ENCODE peak calls at places on chromosomes 4 and X, in four cellular contexts. I is H1, Y is K562, W is GM12878. F is an unnamed sample.
A peak's percentile ranks its signal among the peaks of the same experiment; 100 is the strongest.

GRCh38 chrX:69424161-69424560 is 80.0 kb upstream of the NALF2 start:
- DNase-seq in I (no peak), Y (peak; percentile 10), W (no peak), F (peak; percentile 4)

GRCh38 chr4:41256131-41256739 is 493 bp upstream of the UCHL1 start:
- DNase-seq in I (no peak), Y (no peak), W (no peak), F (no peak)

GRCh38 chr4:74426101-74426500 is 18.8 kb upstream of the AREG start:
- DNase-seq in I (no peak), Y (no peak), W (no peak), F (no peak)

GRCh38 chr4:11368701-11369115 is 60.0 kb downstream of the HS3ST1 start:
- DNase-seq in I (no peak), Y (no peak), W (no peak), F (no peak)

GRCh38 chr4:169941141-169941540 is 85.1 kb downstream of the MFAP3L start:
- DNase-seq in I (no peak), Y (no peak), W (no peak), F (no peak)

GRCh38 chr4:112520598-112521122 is 4.7 kb upstream of the NEUROG2 start:
- DNase-seq in I (no peak), Y (no peak), W (no peak), F (no peak)

GRCh38 chr4:54986095-54986846 is 139.1 kb downstream of the KDR start:
- DNase-seq in I (no peak), Y (no peak), W (no peak), F (no peak)

GRCh38 chrX:136768469-136769084 is 12.2 kb downstream of the ARHGEF6 start:
- DNase-seq in I (peak; percentile 15), Y (peak; percentile 54), W (no peak), F (no peak)

GRCh38 chr4:84804126-84804525 is 162.4 kb downstream of the WDFY3 start:
- DNase-seq in I (no peak), Y (no peak), W (no peak), F (no peak)

GRCh38 chrX:153946910-153947769 is 2.7 kb upstream of the RENBP start:
- DNase-seq in I (no peak), Y (peak; percentile 64), W (no peak), F (peak; percentile 75)

GRCh38 chr4:40826821-40827220 is 77.1 kb downstream of the NSUN7 start:
- DNase-seq in I (no peak), Y (no peak), W (no peak), F (no peak)

GRCh38 chrX:39894626-39895025 is 203.1 kb downstream of the BCOR start:
- DNase-seq in I (no peak), Y (no peak), W (no peak), F (no peak)

GRCh38 chr4:154939851-154940250 is 158.8 kb downstream of the RBM46 start:
- DNase-seq in I (no peak), Y (no peak), W (no peak), F (no peak)

GRCh38 chrX:130098202-130098552 is 12.1 kb downstream of the ELF4 start:
- DNase-seq in I (no peak), Y (no peak), W (no peak), F (no peak)

GRCh38 chrX:35115205-35115604 is 172.6 kb downstream of the FAM47B start:
- DNase-seq in I (no peak), Y (no peak), W (no peak), F (no peak)

GRCh38 chr4:167234388-167234881 is at the start of gene SPOCK3:
- DNase-seq in I (peak; percentile 17), Y (no peak), W (no peak), F (no peak)

GRCh38 chrX:136258951-136259350 is 7.8 kb upstream of the MAP7D3 start:
- DNase-seq in I (no peak), Y (no peak), W (no peak), F (no peak)

GRCh38 chr4:97013309-97014106 is 1129.8 kb downstream of the STPG2 start:
- DNase-seq in I (no peak), Y (no peak), W (no peak), F (no peak)

GRCh38 chr4:5045099-5045498 is 6.2 kb upstream of the STK32B start:
- DNase-seq in I (no peak), Y (no peak), W (no peak), F (no peak)
- TF ChIP-seq BRCA1 in I (no peak), Y (no peak), W (no peak), F (no peak)

GRCh38 chrX:8632949-8633348 is 99.0 kb downstream of the ANOS1 start:
- DNase-seq in I (no peak), Y (no peak), W (no peak), F (no peak)
- TF ChIP-seq HDAC6 in I (no peak), Y (no peak), W (no peak), F (no peak)

GRCh38 chrX:150364347-150365050 is 1.4 kb downstream of the MAMLD1 start:
- DNase-seq in I (no peak), Y (no peak), W (no peak), F (no peak)

GRCh38 chrX:150361777-150362351 is 1.3 kb upstream of the MAMLD1 start:
- DNase-seq in I (no peak), Y (no peak), W (no peak), F (no peak)

GRCh38 chrX:150362599-150363481 is at the start of gene MAMLD1:
- DNase-seq in I (no peak), Y (peak; percentile 43), W (no peak), F (no peak)

GRCh38 chrX:150365051-150365952 is 2.2 kb downstream of the MAMLD1 start:
- DNase-seq in I (no peak), Y (peak; percentile 47), W (no peak), F (no peak)

DNA sequence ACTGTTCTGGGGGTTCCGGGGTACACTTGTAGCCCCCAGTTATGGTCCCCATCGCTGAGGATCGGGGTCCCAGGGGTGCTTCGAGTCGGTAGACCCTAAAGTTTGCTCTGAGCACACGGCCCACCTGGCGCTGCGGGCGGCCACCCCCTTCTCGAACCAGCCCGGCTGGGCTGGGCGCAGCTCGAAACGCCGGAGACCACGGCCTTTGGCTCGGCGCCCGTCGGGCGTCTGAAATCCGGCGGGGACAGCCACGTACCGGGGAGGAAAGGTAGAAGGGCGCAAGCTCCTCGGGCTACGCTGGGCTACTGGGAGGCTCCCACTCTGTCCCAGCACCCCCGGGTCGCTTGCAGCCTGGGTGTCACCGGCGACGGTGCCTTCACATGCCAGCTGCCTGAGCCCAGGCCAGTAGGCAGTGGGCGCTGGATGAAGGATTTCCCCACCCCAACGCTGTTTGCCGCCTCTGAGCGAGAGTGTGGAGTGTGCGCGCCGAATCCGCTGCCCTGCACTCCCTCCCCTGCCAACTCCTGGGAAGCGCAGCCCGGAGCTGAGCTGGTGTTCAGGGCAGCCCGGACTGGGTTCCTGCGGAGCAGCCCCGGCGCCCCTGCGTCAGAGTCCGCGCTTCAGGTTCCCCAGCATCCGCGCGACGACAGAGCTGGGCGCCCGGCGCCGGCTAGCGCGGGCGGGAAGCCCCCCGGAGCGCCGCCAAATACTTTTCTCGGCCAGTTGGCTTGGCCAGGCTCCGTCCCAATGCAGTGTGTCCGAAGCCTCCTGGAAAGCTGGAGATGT is 637 bp downstream of the MAMLD1 start:
- DNase-seq in I (no peak), Y (no peak), W (no peak), F (no peak)
- TF ChIP-seq TAF1 in I (no peak), Y (no peak), W (no peak), F (no peak)

GRCh38 chr4:7970031-7970946 is 30.6 kb upstream of the AFAP1 start:
- DNase-seq in I (no peak), Y (no peak), W (no peak), F (peak; percentile 76)
- TF ChIP-seq BRCA1 in I (no peak), Y (no peak), W (no peak), F (no peak)

GRCh38 chr4:23956601-23957364 is 66.9 kb upstream of the PPARGC1A start:
- DNase-seq in I (no peak), Y (no peak), W (no peak), F (no peak)
- TF ChIP-seq HDAC6 in I (no peak), Y (no peak), W (no peak), F (no peak)

GRCh38 chr4:175373031-175373430 is 439.0 kb downstream of the GPM6A start:
- DNase-seq in I (no peak), Y (no peak), W (no peak), F (no peak)
- TF ChIP-seq TAF1 in I (no peak), Y (no peak), W (no peak), F (no peak)

DNA sequence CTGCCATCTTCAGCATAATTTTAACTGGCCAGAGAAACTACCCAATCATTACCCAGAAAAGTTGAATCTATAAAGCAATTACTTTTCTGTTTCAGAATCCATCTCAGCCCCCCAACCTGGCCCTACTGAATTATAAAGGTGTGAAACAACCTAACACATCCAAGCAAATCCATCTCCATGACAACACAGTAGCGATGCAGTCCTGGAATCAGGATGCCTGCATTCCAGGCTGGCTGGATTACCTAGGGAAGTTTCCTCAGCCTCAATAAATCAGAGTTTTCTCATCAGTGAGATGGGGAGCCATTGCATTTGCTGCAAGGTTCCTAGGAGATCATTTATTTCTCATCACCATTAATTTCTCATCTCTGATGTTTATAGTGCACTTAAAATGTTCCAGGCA is 46.0 kb downstream of the LNX1 start:
- DNase-seq in I (no peak), Y (no peak), W (no peak), F (no peak)
- TF ChIP-seq BRCA1 in I (no peak), Y (no peak), W (no peak), F (no peak)

GRCh38 chr4:120520761-120521160 is 401.8 kb downstream of the PRDM5 start:
- DNase-seq in I (no peak), Y (no peak), W (no peak), F (no peak)

DNA sequence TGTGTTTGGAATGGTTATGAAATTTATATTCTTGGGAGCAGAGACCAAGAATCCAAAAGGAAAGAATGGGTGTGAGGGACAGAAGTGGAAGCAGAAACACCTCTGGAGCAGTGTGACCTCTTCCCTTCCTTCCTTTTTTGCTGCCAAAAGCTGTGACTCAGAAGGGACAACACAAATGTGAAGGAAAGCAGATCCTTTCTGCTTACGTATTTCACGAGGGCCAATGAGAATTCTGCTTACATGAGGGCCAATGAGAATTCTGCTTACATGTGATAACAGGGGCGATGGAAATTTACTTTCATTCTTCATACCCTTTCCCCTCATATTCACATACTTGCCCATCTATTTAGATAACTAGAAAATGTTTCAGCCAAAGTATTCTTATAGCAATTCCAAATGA is 404.6 kb downstream of the PRDM5 start:
- DNase-seq in I (no peak), Y (peak; percentile 7), W (peak; percentile 42), F (peak; percentile 9)
- TF ChIP-seq HDAC6 in I (no peak), Y (no peak), W (no peak), F (no peak)

GRCh38 chrX:119529355-119530276 is 35.6 kb downstream of the STEEP1 start:
- DNase-seq in I (no peak), Y (no peak), W (no peak), F (no peak)
- TF ChIP-seq TAF1 in I (no peak), Y (no peak), W (no peak), F (no peak)

GRCh38 chr4:17528526-17529165 is 13.7 kb downstream of the CLRN2 start:
- DNase-seq in I (no peak), Y (no peak), W (no peak), F (no peak)
- TF ChIP-seq BRCA1 in I (no peak), Y (no peak), W (no peak), F (no peak)

F was measured in HepG2.